ENCODE peak calls at places on chromosomes 7 and 10, in six cellular contexts. I, P, Q, M, Z and D are unnamed samples.

GRCh38 chr7:150871601-150872000 is 19.3 kb downstream of the AOC1 start:
- DNase-seq in Z (no peak), P (no peak), Q (no peak), M (no peak), I (no peak), D (peak)

GRCh38 chr10:124520553-124521428 is 59.2 kb downstream of the LHPP start:
- DNase-seq in I (no peak), Z (no peak), Q (no peak), M (no peak), P (peak), D (no peak)

GRCh38 chr10:127090135-127090534 is 106.3 kb downstream of the INSYN2A start:
- DNase-seq in P (no peak), Z (no peak), I (no peak), Q (no peak), M (peak), D (no peak)

GRCh38 chr7:8443871-8444756 is 10.7 kb downstream of the NXPH1 start:
- DNase-seq in Z (no peak), P (no peak), M (peak), Q (no peak), I (no peak), D (no peak)

GRCh38 chr7:79241288-79242055 is 212.0 kb downstream of the MAGI2 start:
- DNase-seq in P (peak), Q (peak), I (no peak), Z (no peak), M (no peak), D (peak)

GRCh38 chr7:101633516-101633915 is 4.4 kb upstream of the MYL10 start:
- DNase-seq in M (no peak), P (no peak), I (no peak), Q (no peak), Z (no peak), D (no peak)

GRCh38 chr7:50974240-50974639 is 191.5 kb upstream of the GRB10 start:
- DNase-seq in Q (no peak), M (no peak), Z (no peak), I (no peak), P (no peak), D (no peak)

GRCh38 chr7:13017325-13017853 is 330.0 kb downstream of the ARL4A start:
- DNase-seq in Q (peak), M (peak), Z (peak), I (peak), P (peak), D (peak)

GRCh38 chr7:151436446-151437162 is 3.3 kb downstream of the CRYGN start:
- DNase-seq in Z (no peak), Q (no peak), M (peak), P (no peak), I (no peak), D (no peak)

GRCh38 chr10:112756118-112756512 is 193.9 kb upstream of the TCF7L2 start:
- DNase-seq in P (no peak), Q (no peak), I (no peak), M (no peak), Z (no peak), D (no peak)

GRCh38 chr10:18104223-18104872 is 35.9 kb upstream of the CACNB2 start:
- DNase-seq in Z (peak), Q (peak), M (peak), I (no peak), P (peak), D (peak)

GRCh38 chr7:131190146-131190545 is 137.5 kb upstream of the MKLN1 start:
- DNase-seq in Q (no peak), I (no peak), Z (no peak), P (no peak), M (peak), D (no peak)

GRCh38 chr7:130566898-130567280 is 75.0 kb downstream of the MEST start:
- DNase-seq in P (no peak), I (no peak), Z (no peak), M (no peak), Q (no peak), D (no peak)

GRCh38 chr7:103795112-103795511 is 194.3 kb downstream of the RELN start:
- DNase-seq in M (no peak), P (no peak), I (no peak), Z (no peak), Q (no peak), D (peak)

GRCh38 chr7:1757601-1758000 is 87.5 kb downstream of the ELFN1 start:
- DNase-seq in I (no peak), M (no peak), P (no peak), Q (no peak), Z (no peak), D (no peak)

GRCh38 chr7:155951554-155952158 is 139.4 kb upstream of the SHH start:
- DNase-seq in I (no peak), Q (peak), Z (peak), M (peak), P (peak), D (peak)

GRCh38 chr10:137031-137430 is 1.8 kb downstream of the ZMYND11 start:
- DNase-seq in I (peak), M (peak), P (peak), Q (no peak), Z (peak), D (peak)

GRCh38 chr7:139568346-139568675 is 44.8 kb downstream of the CLEC2L start:
- DNase-seq in Q (no peak), P (no peak), I (no peak), Z (no peak), M (no peak), D (no peak)

GRCh38 chr10:59360605-59361515 is 1.5 kb downstream of the FAM13C start:
- DNase-seq in I (no peak), M (no peak), Z (no peak), Q (peak), P (no peak), D (peak)

GRCh38 chr10:77289790-77290189 is 347.8 kb downstream of the KCNMA1 start:
- DNase-seq in P (no peak), I (no peak), Z (no peak), Q (no peak), M (no peak), D (no peak)

GRCh38 chr10:58674260-58674659 is 161.6 kb downstream of the BICC1 start:
- DNase-seq in P (no peak), M (no peak), Z (no peak), I (no peak), Q (peak), D (no peak)

GRCh38 chr10:132906106-132906505 is 36.3 kb downstream of the CFAP46 start:
- DNase-seq in Q (no peak), M (no peak), P (no peak), Z (no peak), I (no peak), D (no peak)

GRCh38 chr7:121073463-121074099 is 85.1 kb downstream of the CPED1 start:
- DNase-seq in M (no peak), Z (no peak), P (no peak), I (no peak), Q (no peak), D (no peak)

GRCh38 chr7:73999664-74000420 is 28.1 kb upstream of the ELN start:
- DNase-seq in Q (peak), I (no peak), Z (peak), M (no peak), P (peak), D (no peak)

GRCh38 chr10:105952153-105952552 is 1212.4 kb downstream of the SORCS1 start:
- DNase-seq in Z (no peak), I (no peak), M (peak), Q (peak), P (peak), D (peak)

GRCh38 chr10:109773818-109774440 is 149.4 kb downstream of the XPNPEP1 start:
- DNase-seq in Z (peak), Q (no peak), P (peak), M (peak), I (no peak), D (peak)

GRCh38 chr10:61608255-61609040 is 54.3 kb upstream of the CABCOCO1 start:
- DNase-seq in I (no peak), P (peak), Z (peak), Q (peak), M (no peak), D (no peak)

GRCh38 chr10:21334891-21335696 is 190.4 kb downstream of the SKIDA1 start:
- DNase-seq in P (peak), Q (peak), M (peak), I (peak), Z (peak), D (peak)

GRCh38 chr7:117827861-117828260 is 45.4 kb downstream of the CTTNBP2 start:
- DNase-seq in Q (peak), Z (peak), P (peak), I (no peak), M (no peak), D (peak)

GRCh38 chr7:106064836-106065559 is 47.1 kb downstream of the SYPL1 start:
- DNase-seq in I (peak), M (peak), Q (peak), P (peak), Z (peak), D (peak)

GRCh38 chr10:43202224-43202656 is 64.0 kb downstream of the CSGALNACT2 start:
- DNase-seq in P (peak), M (peak), Q (no peak), Z (no peak), I (no peak), D (no peak)

GRCh38 chr7:134873253-134873652 is 93.8 kb downstream of the CALD1 start:
- DNase-seq in P (peak), Q (no peak), Z (peak), M (no peak), I (no peak), D (no peak)

GRCh38 chr10:25508112-25508815 is 333.5 kb downstream of the GPR158 start:
- DNase-seq in I (no peak), P (no peak), M (no peak), Q (no peak), Z (peak), D (no peak)

GRCh38 chr10:75398630-75399460 is 2.7 kb downstream of the ZNF503 start:
- DNase-seq in Q (no peak), I (no peak), Z (peak), M (peak), P (peak), D (peak)

GRCh38 chr10:75395955-75396860 is 5.4 kb downstream of the ZNF503 start:
- DNase-seq in I (no peak), P (peak), M (peak), Q (no peak), Z (peak), D (peak)

GRCh38 chr10:75396861-75397570 is 4.5 kb downstream of the ZNF503 start:
- DNase-seq in I (no peak), Z (peak), P (peak), Q (no peak), M (peak), D (no peak)

GRCh38 chr10:75398238-75398629 is 3.3 kb downstream of the ZNF503 start:
- DNase-seq in P (peak), M (no peak), Q (no peak), I (no peak), Z (peak), D (peak)

DNA sequence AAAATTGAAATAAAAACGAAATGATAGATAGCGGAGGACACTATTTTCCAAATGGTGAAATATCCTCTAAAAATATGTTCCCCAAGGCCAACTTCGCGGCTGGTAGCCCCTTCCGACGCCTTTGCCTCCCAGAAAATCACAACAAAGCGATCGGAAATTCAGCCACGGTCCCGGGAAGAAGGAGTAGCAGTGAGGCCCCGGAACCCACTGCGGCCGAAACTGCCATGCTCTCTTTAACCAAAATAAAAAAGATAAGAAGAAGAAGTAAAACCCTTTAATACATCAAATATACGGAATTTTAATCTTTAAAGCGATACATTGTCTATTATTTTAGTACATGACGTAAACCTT is 4.0 kb downstream of the ZNF503 start:
- DNase-seq in I (no peak), M (no peak), P (peak), Z (peak), Q (no peak), D (peak)
- TF ChIP-seq EZH2 in I (no peak), M (no peak), P (no peak), Z (no peak), Q (no peak), D (no peak)

DNA sequence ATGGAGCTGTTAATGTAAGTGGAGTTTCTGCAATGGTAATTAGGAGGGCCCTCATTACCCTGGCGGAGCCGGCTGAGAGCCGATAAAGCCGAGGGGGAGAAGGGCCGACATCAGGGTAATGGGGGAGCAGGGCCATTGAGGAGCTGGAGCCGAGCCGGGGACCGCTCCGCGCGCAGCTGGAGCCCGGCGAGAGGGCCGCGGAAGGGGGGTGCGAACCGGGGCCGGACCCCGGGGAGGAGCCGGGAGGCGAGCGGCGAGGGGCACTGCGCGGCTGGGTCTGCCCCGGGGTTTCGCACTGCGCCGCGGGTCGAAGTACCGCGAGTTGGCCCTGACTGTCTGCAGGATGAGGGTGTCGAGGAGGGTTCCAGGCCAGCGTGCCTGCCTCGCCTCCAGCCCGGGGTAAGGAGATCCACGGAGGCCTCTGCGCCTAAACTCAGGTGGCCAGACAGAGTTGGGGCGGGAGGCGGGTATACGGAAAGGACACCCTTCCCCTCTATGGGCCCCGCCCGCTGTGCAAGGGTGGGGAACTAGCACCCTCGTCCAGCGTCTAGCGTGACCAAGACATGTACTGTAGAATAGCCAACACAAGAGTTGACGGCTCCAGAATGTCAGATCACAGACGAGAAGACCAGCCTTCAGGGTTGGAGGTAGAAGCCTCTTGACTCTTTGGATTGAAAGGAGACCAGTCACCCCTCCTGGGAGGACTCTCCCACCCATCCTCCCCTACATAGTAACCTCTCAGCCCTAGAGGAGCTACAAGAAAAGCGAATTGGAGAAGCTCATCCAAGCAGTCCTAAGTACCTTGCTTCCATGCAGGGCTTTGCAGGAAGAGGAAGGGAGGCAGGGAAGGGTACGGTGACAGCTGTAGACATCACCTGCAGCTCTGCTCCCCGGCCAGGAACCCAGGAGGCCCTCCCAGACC is 55.2 kb upstream of the LBX1 start:
- DNase-seq in I (no peak), M (no peak), P (no peak), Q (no peak), Z (no peak), D (no peak)
- TF ChIP-seq EZH2 in I (peak), M (peak), P (peak), Q (peak), Z (peak), D (peak)

DNA sequence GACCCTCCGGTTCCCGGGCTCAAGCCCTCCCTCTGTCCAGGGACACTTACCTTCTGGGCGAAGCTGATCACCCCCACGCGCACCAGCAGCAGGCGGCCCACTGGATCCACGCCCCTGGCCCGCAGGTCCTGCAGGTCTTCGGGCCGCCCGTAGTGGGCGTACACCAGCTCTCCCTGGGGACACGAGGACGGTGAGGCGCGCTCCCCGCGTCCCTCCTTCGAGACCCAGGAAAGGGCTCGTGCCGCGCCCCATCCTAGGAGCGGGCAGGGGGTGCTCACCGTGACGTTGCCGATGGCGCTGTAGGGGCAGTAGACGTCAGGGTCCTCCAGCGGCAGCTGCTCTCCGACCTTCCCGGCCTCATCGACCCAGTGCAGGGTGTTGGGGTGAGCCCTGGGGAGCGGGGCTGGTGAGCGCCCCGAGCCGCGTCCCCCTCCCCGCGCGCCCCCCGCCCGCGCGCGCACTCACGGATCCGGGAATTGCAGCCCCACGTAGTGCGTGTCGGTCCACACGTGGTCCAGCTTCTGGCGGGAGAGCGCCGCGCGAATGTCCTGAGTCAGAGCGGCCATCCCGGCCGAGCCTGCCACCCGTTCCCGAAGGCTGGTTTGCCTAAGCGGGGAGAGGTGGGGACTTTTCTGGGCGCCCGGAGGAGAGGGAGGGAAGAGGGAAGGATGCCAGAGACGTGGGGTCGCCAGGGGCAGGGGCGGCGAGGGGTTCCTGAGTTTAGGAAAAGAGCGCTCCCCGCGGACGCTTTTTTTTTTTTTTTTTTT is 8.2 kb downstream of the TFR2 start:
- DNase-seq in I (no peak), P (no peak), Q (no peak), M (peak), Z (no peak), D (peak)
- TF ChIP-seq EZH2 in I (no peak), P (peak), Q (peak), M (peak), Z (peak), D (no peak)

GRCh38 chr10:97018251-97019212 is 167.2 kb downstream of the SLIT1 start:
- DNase-seq in Z (no peak), Q (no peak), M (no peak), I (no peak), P (no peak), D (no peak)

GRCh38 chr10:97019213-97019844 is 166.4 kb downstream of the SLIT1 start:
- DNase-seq in M (no peak), Z (no peak), Q (no peak), I (no peak), P (no peak), D (no peak)

GRCh38 chr10:97015199-97015693 is 170.5 kb downstream of the SLIT1 start:
- DNase-seq in Q (no peak), P (no peak), M (no peak), Z (no peak), I (no peak), D (no peak)

GRCh38 chr10:97017474-97017903 is 168.3 kb downstream of the SLIT1 start:
- DNase-seq in I (no peak), Z (no peak), P (no peak), M (no peak), Q (no peak), D (no peak)

DNA sequence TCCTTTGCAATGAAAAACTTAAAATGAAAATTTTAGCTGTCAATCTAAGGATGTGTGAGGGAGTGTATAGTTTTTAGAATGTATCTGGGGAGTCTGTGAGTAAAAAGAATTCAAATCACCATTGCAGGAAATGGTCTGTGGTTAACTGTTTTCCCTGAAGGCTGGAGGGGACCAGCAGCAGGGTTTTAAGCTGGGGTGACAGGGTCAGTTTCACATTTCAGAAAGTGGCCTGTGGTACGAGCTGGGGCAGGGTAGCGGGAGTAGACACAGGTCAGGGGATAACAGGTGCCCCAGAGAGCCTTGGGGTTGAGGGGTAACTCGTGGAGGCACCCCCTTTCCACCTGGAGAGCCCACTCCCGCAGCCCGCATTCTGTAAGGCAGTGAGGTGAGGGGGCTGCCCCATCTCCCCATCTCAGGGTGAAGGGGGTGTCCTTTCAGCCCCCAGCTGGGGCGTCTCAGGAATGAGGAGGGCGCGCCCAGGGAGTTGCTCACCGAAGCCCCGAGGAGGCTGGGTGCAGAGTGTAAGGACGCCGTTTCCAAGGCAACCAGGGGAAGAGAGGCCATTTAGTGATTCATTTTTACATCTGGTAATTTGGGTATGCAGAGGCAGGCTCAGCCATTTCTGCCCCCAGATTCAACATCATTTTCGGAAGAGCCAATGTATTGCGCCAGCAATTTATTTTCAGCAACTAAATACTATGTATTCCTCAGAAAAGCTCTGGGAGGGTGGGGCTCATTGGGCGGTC is 168.9 kb downstream of the SLIT1 start:
- DNase-seq in Z (no peak), Q (peak), I (no peak), M (no peak), P (no peak), D (no peak)
- TF ChIP-seq EZH2 in Z (no peak), Q (no peak), I (no peak), M (no peak), P (no peak), D (no peak)